ENCODE peak calls at places on chromosomes 4 and X, in six cellular contexts. One of them, this sample, is unnamed.

GRCh38 chr4:24042094-24042493 is 152.2 kb upstream of the PPARGC1A start:
- DNase-seq in A549: no peak
- DNase-seq in GM12878: no peak
- DNase-seq in K562: no peak
- DNase-seq in HepG2: no peak
- DNase-seq in endothelial cell of umbilical vein: no peak
- DNase-seq in this sample: no peak

GRCh38 chrX:42755820-42756219 is 22.1 kb downstream of the PPP1R2C start:
- DNase-seq in A549: peak; percentile 1
- DNase-seq in GM12878: no peak
- DNase-seq in K562: no peak
- DNase-seq in HepG2: no peak
- DNase-seq in endothelial cell of umbilical vein: peak; percentile 78
- DNase-seq in this sample: no peak

GRCh38 chrX:84133023-84133422 is 55.0 kb downstream of the RPS6KA6 start:
- DNase-seq in A549: no peak
- DNase-seq in GM12878: no peak
- DNase-seq in K562: no peak
- DNase-seq in HepG2: no peak
- DNase-seq in endothelial cell of umbilical vein: no peak
- DNase-seq in this sample: no peak

GRCh38 chr4:139735381-139736256 is 70.0 kb downstream of the MGST2 start:
- DNase-seq in A549: no peak
- DNase-seq in GM12878: no peak
- DNase-seq in K562: no peak
- DNase-seq in HepG2: no peak
- DNase-seq in endothelial cell of umbilical vein: peak; percentile 35
- DNase-seq in this sample: no peak

GRCh38 chrX:42751573-42751972 is 26.4 kb downstream of the PPP1R2C start:
- DNase-seq in A549: no peak
- DNase-seq in GM12878: no peak
- DNase-seq in K562: no peak
- DNase-seq in HepG2: no peak
- DNase-seq in endothelial cell of umbilical vein: no peak
- DNase-seq in this sample: no peak

GRCh38 chrX:48461830-48462229 is 8.2 kb downstream of the SLC38A5 start:
- DNase-seq in A549: no peak
- DNase-seq in GM12878: no peak
- DNase-seq in K562: peak; percentile 1
- DNase-seq in HepG2: no peak
- DNase-seq in endothelial cell of umbilical vein: no peak
- DNase-seq in this sample: no peak

GRCh38 chr4:13160906-13161305 is 323.2 kb downstream of the RAB28 start:
- DNase-seq in A549: no peak
- DNase-seq in GM12878: no peak
- DNase-seq in K562: no peak
- DNase-seq in HepG2: no peak
- DNase-seq in endothelial cell of umbilical vein: no peak
- DNase-seq in this sample: no peak

GRCh38 chr4:69054578-69055200 is 41.6 kb upstream of the UGT2B7 start:
- DNase-seq in A549: no peak
- DNase-seq in GM12878: no peak
- DNase-seq in K562: no peak
- DNase-seq in HepG2: peak; percentile 66
- DNase-seq in endothelial cell of umbilical vein: peak; percentile 92
- DNase-seq in this sample: peak; percentile 44

GRCh38 chr4:2330119-2331042 is 68.5 kb upstream of the MXD4 start:
- DNase-seq in A549: peak; percentile 36
- DNase-seq in GM12878: no peak
- DNase-seq in K562: no peak
- DNase-seq in HepG2: no peak
- DNase-seq in endothelial cell of umbilical vein: peak; percentile 71
- DNase-seq in this sample: peak; percentile 99

GRCh38 chr4:20960291-20960690 is 260.0 kb downstream of the PACRGL start:
- DNase-seq in A549: no peak
- DNase-seq in GM12878: no peak
- DNase-seq in K562: no peak
- DNase-seq in HepG2: no peak
- DNase-seq in endothelial cell of umbilical vein: no peak
- DNase-seq in this sample: no peak

GRCh38 chr4:118348886-118349285 is 3.9 kb downstream of the PRSS12 start:
- DNase-seq in A549: no peak
- DNase-seq in GM12878: no peak
- DNase-seq in K562: no peak
- DNase-seq in HepG2: no peak
- DNase-seq in endothelial cell of umbilical vein: no peak
- DNase-seq in this sample: peak; percentile 54

GRCh38 chrX:10749113-10749512 is 128.7 kb upstream of the MID1 start:
- DNase-seq in A549: no peak
- DNase-seq in GM12878: no peak
- DNase-seq in K562: no peak
- DNase-seq in HepG2: no peak
- DNase-seq in endothelial cell of umbilical vein: no peak
- DNase-seq in this sample: no peak

GRCh38 chr4:8938623-8939022 is 67.0 kb upstream of the HMX1 start:
- DNase-seq in A549: no peak
- DNase-seq in GM12878: no peak
- DNase-seq in K562: peak; percentile 1
- DNase-seq in HepG2: no peak
- DNase-seq in endothelial cell of umbilical vein: no peak
- DNase-seq in this sample: no peak

GRCh38 chr4:147839200-147839599 is 107.3 kb downstream of the ARHGAP10 start:
- DNase-seq in A549: no peak
- DNase-seq in GM12878: no peak
- DNase-seq in K562: no peak
- DNase-seq in HepG2: no peak
- DNase-seq in endothelial cell of umbilical vein: no peak
- DNase-seq in this sample: no peak

GRCh38 chr4:180041576-180041975 is 2201.6 kb upstream of the TENM3 start:
- DNase-seq in A549: no peak
- DNase-seq in GM12878: no peak
- DNase-seq in K562: no peak
- DNase-seq in HepG2: peak; percentile 41
- DNase-seq in endothelial cell of umbilical vein: no peak
- DNase-seq in this sample: peak; percentile 2

GRCh38 chr4:151462554-151462953 is 53.6 kb downstream of the FHIP1A start:
- DNase-seq in A549: no peak
- DNase-seq in GM12878: no peak
- DNase-seq in K562: no peak
- DNase-seq in HepG2: no peak
- DNase-seq in endothelial cell of umbilical vein: no peak
- DNase-seq in this sample: no peak

GRCh38 chr4:173188648-173189047 is 20.0 kb downstream of the GALNT7 start:
- DNase-seq in A549: no peak
- DNase-seq in GM12878: no peak
- DNase-seq in K562: no peak
- DNase-seq in HepG2: no peak
- DNase-seq in endothelial cell of umbilical vein: no peak
- DNase-seq in this sample: no peak

DNA sequence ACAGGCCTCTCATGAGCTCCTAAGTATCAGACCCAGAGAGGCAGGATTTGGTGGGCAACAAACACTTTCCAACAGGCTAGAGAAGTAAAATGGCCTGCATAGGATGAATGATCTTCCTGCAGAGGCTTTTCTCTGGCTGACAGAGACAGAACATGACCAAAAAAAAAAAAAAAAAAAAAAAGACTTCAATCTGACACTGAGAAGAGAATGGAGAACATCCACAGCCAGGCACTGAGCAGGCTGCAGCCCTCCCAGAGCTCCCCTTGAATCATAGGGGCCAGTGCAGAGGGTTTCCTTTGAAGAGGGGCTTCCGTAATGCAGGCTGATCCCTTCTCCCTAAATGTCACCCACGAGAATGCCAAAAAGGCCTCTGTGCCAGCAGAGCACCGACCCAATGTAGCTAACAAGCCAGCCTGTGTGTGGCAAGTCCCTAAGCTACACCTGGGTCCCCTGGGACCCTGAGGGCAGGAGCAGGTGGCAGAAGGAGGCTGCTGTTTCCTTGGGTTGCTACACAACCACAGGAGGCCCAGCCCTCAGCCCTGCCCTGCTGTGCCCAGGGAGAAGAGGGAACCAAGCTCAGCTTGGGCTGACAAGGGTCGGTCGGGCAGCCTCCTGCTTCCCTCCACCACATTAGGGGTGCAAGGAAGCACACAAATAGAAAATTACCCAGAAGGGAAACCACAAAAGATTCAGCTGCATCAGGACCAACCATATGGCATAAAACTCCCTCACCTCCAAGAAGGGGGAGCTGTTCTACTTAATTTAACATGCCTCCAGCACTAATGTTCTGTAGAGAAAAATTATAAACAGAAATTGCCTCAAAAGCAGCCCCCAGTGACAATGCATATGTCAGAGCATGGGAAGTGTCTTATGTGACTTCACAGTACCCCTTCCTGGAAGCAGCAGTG is 55.5 kb downstream of the MAP7D2 start:
- DNase-seq in A549: no peak
- DNase-seq in GM12878: peak; percentile 53
- DNase-seq in K562: no peak
- DNase-seq in HepG2: no peak
- DNase-seq in endothelial cell of umbilical vein: no peak
- DNase-seq in this sample: peak; percentile 79
- TF ChIP-seq MYC in A549: no peak
- TF ChIP-seq MYC in GM12878: no peak
- TF ChIP-seq MYC in K562: no peak
- TF ChIP-seq MYC in HepG2: no peak
- TF ChIP-seq MYC in endothelial cell of umbilical vein: no peak
- TF ChIP-seq MYC in this sample: no peak

GRCh38 chr4:182073278-182073677 is 169.9 kb upstream of the TENM3 start:
- DNase-seq in A549: no peak
- DNase-seq in GM12878: no peak
- DNase-seq in K562: no peak
- DNase-seq in HepG2: no peak
- DNase-seq in endothelial cell of umbilical vein: no peak
- DNase-seq in this sample: no peak

GRCh38 chr4:182067828-182068227 is 175.4 kb upstream of the TENM3 start:
- DNase-seq in A549: no peak
- DNase-seq in GM12878: no peak
- DNase-seq in K562: no peak
- DNase-seq in HepG2: no peak
- DNase-seq in endothelial cell of umbilical vein: no peak
- DNase-seq in this sample: no peak

GRCh38 chr4:182065255-182065654 is 177.9 kb upstream of the TENM3 start:
- DNase-seq in A549: no peak
- DNase-seq in GM12878: no peak
- DNase-seq in K562: no peak
- DNase-seq in HepG2: no peak
- DNase-seq in endothelial cell of umbilical vein: no peak
- DNase-seq in this sample: no peak

GRCh38 chr4:182066037-182066436 is 177.2 kb upstream of the TENM3 start:
- DNase-seq in A549: no peak
- DNase-seq in GM12878: no peak
- DNase-seq in K562: no peak
- DNase-seq in HepG2: no peak
- DNase-seq in endothelial cell of umbilical vein: no peak
- DNase-seq in this sample: no peak

DNA sequence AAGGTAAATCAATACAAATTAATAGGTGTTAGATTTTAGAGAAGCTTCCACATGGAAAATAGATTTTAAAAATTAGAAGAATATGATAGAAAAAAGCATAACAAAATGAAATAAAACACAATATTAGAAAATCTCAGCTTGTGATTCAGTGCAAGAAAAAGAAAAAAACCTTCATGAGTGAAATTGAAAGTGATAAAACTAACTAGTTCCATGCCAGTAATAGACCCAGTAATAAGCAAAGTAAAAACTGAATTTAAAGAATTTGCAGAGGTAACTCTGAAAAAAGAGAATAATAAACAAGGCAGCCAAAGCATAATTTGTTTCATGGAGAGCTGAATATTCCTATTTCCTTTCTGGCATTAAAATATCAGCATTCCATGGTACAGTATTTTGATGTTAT is 174.3 kb upstream of the TENM3 start:
- DNase-seq in A549: no peak
- DNase-seq in GM12878: no peak
- DNase-seq in K562: no peak
- DNase-seq in HepG2: no peak
- DNase-seq in endothelial cell of umbilical vein: no peak
- DNase-seq in this sample: no peak
- H3K4me3 ChIP-seq in A549: no peak overlapping the region
- H3K4me3 ChIP-seq in GM12878: no peak overlapping the region
- H3K4me3 ChIP-seq in K562: no peak overlapping the region
- H3K4me3 ChIP-seq in HepG2: no peak overlapping the region
- H3K4me3 ChIP-seq in endothelial cell of umbilical vein: no peak overlapping the region
- H3K4me3 ChIP-seq in this sample: no peak overlapping the region

DNA sequence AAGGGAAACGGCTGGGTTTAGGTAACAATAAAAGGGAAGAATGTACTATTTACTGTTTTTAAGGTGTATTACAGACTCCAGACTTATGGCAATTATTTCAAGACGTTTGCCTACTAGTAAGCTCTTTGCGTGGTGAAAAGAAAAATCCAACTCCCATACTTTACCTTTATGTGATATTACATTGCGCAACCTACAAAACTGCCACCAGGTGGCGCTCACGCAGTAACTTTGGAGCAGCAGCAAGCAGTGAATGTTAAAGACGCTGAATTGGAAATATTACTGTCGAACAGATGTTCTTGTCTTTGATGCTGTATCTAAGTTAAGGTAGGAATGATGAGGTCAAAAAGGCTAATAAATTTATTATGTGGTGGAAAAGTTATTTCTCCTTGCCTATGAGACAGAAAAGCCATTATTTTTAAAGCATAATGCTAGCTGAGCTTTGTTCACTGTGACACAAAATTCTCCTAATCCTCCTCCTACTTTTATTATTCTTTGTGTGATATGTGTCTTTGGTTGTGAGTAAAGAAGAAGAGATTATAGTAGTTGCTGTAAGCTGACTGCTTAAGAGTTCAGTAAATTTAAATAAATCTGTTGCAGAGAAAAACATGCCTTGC is 1099.9 kb upstream of the TENM3 start:
- DNase-seq in A549: peak; percentile 10
- DNase-seq in GM12878: peak; percentile 5
- DNase-seq in K562: peak; percentile 46
- DNase-seq in HepG2: peak; percentile 59
- DNase-seq in endothelial cell of umbilical vein: peak; percentile 60
- DNase-seq in this sample: peak; percentile 72
- TF ChIP-seq CTCF in A549: peak; percentile 80
- TF ChIP-seq CTCF in GM12878: peak; percentile 84
- TF ChIP-seq CTCF in K562: peak; percentile 71
- TF ChIP-seq CTCF in HepG2: peak; percentile 88
- TF ChIP-seq CTCF in endothelial cell of umbilical vein: peak; percentile 75
- TF ChIP-seq CTCF in this sample: peak; percentile 64

GRCh38 chrX:154519389-154519788 is 3.4 kb upstream of the FAM3A start:
- DNase-seq in A549: no peak
- DNase-seq in GM12878: no peak
- DNase-seq in K562: no peak
- DNase-seq in HepG2: no peak
- DNase-seq in endothelial cell of umbilical vein: no peak
- DNase-seq in this sample: no peak

GRCh38 chrX:154517101-154517781 is 1.2 kb upstream of the FAM3A start:
- DNase-seq in A549: no peak
- DNase-seq in GM12878: no peak
- DNase-seq in K562: no peak
- DNase-seq in HepG2: peak; percentile 67
- DNase-seq in endothelial cell of umbilical vein: no peak
- DNase-seq in this sample: no peak

GRCh38 chrX:154513662-154514204 is 2.3 kb downstream of the FAM3A start:
- DNase-seq in A549: no peak
- DNase-seq in GM12878: no peak
- DNase-seq in K562: no peak
- DNase-seq in HepG2: no peak
- DNase-seq in endothelial cell of umbilical vein: no peak
- DNase-seq in this sample: no peak

GRCh38 chrX:154515803-154516654 is at the start of gene FAM3A:
- DNase-seq in A549: peak; percentile 45
- DNase-seq in GM12878: peak; percentile 52
- DNase-seq in K562: peak; percentile 90
- DNase-seq in HepG2: peak; percentile 68
- DNase-seq in endothelial cell of umbilical vein: peak; percentile 90
- DNase-seq in this sample: peak; percentile 91

GRCh38 chrX:154516655-154517100 is 646 bp upstream of the FAM3A start:
- DNase-seq in A549: no peak
- DNase-seq in GM12878: no peak
- DNase-seq in K562: no peak
- DNase-seq in HepG2: no peak
- DNase-seq in endothelial cell of umbilical vein: peak; percentile 64
- DNase-seq in this sample: peak; percentile 68
- TF ChIP-seq MYC in A549: no peak
- TF ChIP-seq MYC in GM12878: no peak
- TF ChIP-seq MYC in K562: no peak
- TF ChIP-seq MYC in HepG2: no peak
- TF ChIP-seq MYC in endothelial cell of umbilical vein: no peak
- TF ChIP-seq MYC in this sample: no peak

This sample was measured in NB4.